ENCODE peak calls at places on chromosomes 13 and 19, in nine cellular contexts. O is right lobe of liver, M is esophagus squamous epithelium, A is upper lobe of left lung, F is IMR-90, W is H1, B is adrenal gland, Z is HCT116, G is A549. U is an unnamed sample.
A peak's percentile ranks its signal among the peaks of the same experiment; 100 is the strongest.

GRCh38 chr19:48302600-48302959 is 22.8 kb upstream of the EMP3 start:
- DNase-seq in Z (no peak), O (peak; percentile 27), G (no peak), W (no peak), M (no peak), F (no peak), B (no peak), A (no peak), U (no peak)

GRCh38 chr13:39688699-39689405 is 33.4 kb downstream of the COG6 start:
- DNase-seq in Z (no peak), A (no peak), W (no peak), M (no peak), F (peak; percentile 54), O (no peak), B (no peak), G (no peak), U (no peak)

GRCh38 chr19:7907544-7907943 is 3.9 kb downstream of the MAP2K7 start:
- DNase-seq in W (no peak), O (no peak), M (no peak), F (no peak), B (no peak), G (no peak), A (no peak), Z (no peak), U (no peak)

GRCh38 chr13:94415484-94415883 is 64.0 kb downstream of the DCT start:
- DNase-seq in B (no peak), Z (no peak), F (no peak), O (no peak), G (no peak), A (no peak), M (no peak), W (no peak), U (no peak)

GRCh38 chr13:110000534-110001345 is 214.4 kb upstream of the IRS2 start:
- DNase-seq in W (no peak), F (no peak), B (no peak), G (no peak), M (no peak), A (no peak), Z (no peak), O (no peak), U (no peak)

GRCh38 chr13:112840472-112841302 is 128.3 kb upstream of the MCF2L start:
- DNase-seq in B (no peak), F (no peak), G (no peak), A (no peak), Z (no peak), W (no peak), O (no peak), M (no peak), U (no peak)

GRCh38 chr13:73138967-73139491 is 80.2 kb downstream of the KLF5 start:
- DNase-seq in G (peak; percentile 6), A (no peak), F (no peak), O (no peak), W (no peak), B (no peak), M (no peak), Z (no peak), U (no peak)

GRCh38 chr19:49911381-49912145 is 14.9 kb upstream of the IL4I1 start:
- DNase-seq in F (peak; percentile 52), O (no peak), B (no peak), G (no peak), Z (no peak), A (no peak), W (no peak), M (no peak), U (no peak)

GRCh38 chr13:91576590-91576989 is 178.2 kb downstream of the GPC5 start:
- DNase-seq in M (no peak), F (no peak), G (no peak), A (no peak), O (no peak), Z (no peak), W (peak; percentile 23), B (no peak), U (no peak)

GRCh38 chr19:46271488-46272197 is 25.2 kb upstream of the HIF3A start:
- DNase-seq in O (no peak), G (peak; percentile 77), M (no peak), B (peak; percentile 22), W (no peak), A (no peak), F (peak; percentile 70), Z (no peak), U (no peak)

GRCh38 chr13:19173752-19174151 is 7.9 kb downstream of the TUBA3C start:
- DNase-seq in B (no peak), M (no peak), W (no peak), F (no peak), A (no peak), Z (no peak), G (no peak), O (no peak), U (no peak)

GRCh38 chr13:59374720-59375119 is 789.0 kb downstream of the DIAPH3 start:
- DNase-seq in O (no peak), M (no peak), A (no peak), F (no peak), Z (no peak), B (no peak), W (no peak), G (no peak), U (no peak)

GRCh38 chr13:43270043-43270830 is 246.9 kb downstream of the DNAJC15 start:
- DNase-seq in F (peak; percentile 34), Z (no peak), M (no peak), A (no peak), W (no peak), O (no peak), G (no peak), B (no peak), U (no peak)

GRCh38 chr19:5621945-5622464 is 571 bp downstream of the SAFB2 start:
- DNase-seq in O (peak; percentile 60), M (no peak), B (peak; percentile 39), F (no peak), W (no peak), G (no peak), Z (no peak), A (no peak), U (no peak)

GRCh38 chr13:50636007-50636704 is 207.3 kb downstream of the DLEU7 start:
- DNase-seq in F (no peak), A (no peak), Z (no peak), G (no peak), W (peak; percentile 27), O (no peak), B (peak; percentile 13), M (no peak), U (no peak)

GRCh38 chr13:103250071-103250470 is 183.9 kb upstream of the SLC10A2 start:
- DNase-seq in W (no peak), A (no peak), G (no peak), Z (no peak), M (no peak), B (no peak), O (no peak), F (no peak), U (no peak)

GRCh38 chr13:104140557-104140956 is 1074.3 kb upstream of the SLC10A2 start:
- DNase-seq in M (no peak), W (no peak), G (no peak), Z (peak; percentile 75), A (no peak), F (no peak), B (no peak), O (no peak), U (no peak)

GRCh38 chr19:47380559-47380958 is 31.4 kb downstream of the DHX34 start:
- DNase-seq in Z (no peak), M (no peak), A (no peak), B (no peak), F (no peak), W (no peak), O (no peak), G (no peak), U (no peak)

GRCh38 chr13:75369986-75370385 is 112.0 kb downstream of the TBC1D4 start:
- DNase-seq in Z (no peak), O (no peak), A (no peak), B (no peak), M (no peak), W (no peak), G (no peak), F (no peak), U (no peak)

GRCh38 chr19:34075661-34076091 is 96.6 kb upstream of the LSM14A start:
- DNase-seq in F (no peak), O (no peak), B (no peak), A (no peak), G (no peak), Z (no peak), M (no peak), W (no peak), U (no peak)

GRCh38 chr19:10927691-10928562 is 512 bp downstream of the YIPF2 start:
- DNase-seq in O (no peak), A (no peak), W (no peak), G (no peak), B (no peak), Z (no peak), F (no peak), M (no peak), U (no peak)

GRCh38 chr19:294819-295686 is 3.9 kb upstream of the PLPP2 start:
- DNase-seq in M (no peak), A (no peak), W (no peak), Z (no peak), G (peak; percentile 50), F (peak; percentile 12), O (no peak), B (peak; percentile 50), U (no peak)

DNA sequence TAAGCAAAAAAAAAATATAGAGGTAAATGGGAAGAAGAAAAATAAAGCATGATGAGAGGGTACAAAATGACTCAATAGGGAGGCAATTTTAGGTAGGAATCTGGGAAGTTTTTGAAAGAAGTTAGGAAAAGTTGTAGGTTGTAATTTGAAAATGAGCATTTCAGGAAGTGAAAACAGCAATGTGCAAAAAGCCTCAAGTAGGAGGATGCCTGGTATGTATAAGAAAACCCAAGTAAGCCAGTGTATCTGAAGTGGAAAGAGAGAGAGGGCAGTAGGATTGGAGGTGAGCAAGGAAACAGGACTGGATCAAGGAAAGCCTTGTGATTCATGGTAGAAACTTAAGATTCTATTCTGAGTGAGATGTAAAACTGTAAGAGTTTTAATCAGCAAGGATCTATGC is 121.6 kb upstream of the SPRY2 start:
- DNase-seq in O (no peak), F (no peak), M (no peak), A (no peak), W (no peak), B (no peak), G (no peak), Z (no peak), U (no peak)
- TF ChIP-seq POLR2A in O (no peak), F (no peak), M (no peak), A (no peak), W (no peak), B (no peak), G (no peak), Z (no peak), U (no peak)

GRCh38 chr19:12278713-12279112 is 16.0 kb downstream of the ZNF44 start:
- DNase-seq in Z (no peak), O (no peak), M (no peak), G (no peak), F (no peak), B (no peak), W (no peak), A (no peak), U (no peak)
- H3K9me3 ChIP-seq in Z (peaks cover 21% of the 10 kb centered on the region), O (peaks cover 7% of the 10 kb centered on the region), M (peaks cover 57% of the 10 kb centered on the region), G (peaks cover 11% of the 10 kb centered on the region), F (peaks cover 53% of the 10 kb centered on the region), B (no peaks in the 10 kb centered on the region), W (peaks cover 41% of the 10 kb centered on the region), A (peaks cover 45% of the 10 kb centered on the region), U (no peaks in the 10 kb centered on the region)

GRCh38 chr19:12890787-12891552 is at the start of gene GCDH:
- DNase-seq in A (peak; percentile 98), O (peak; percentile 98), Z (peak; percentile 98), G (peak; percentile 93), W (peak; percentile 98), B (peak; percentile 99), F (peak; percentile 98), M (peak; percentile 97), U (peak; percentile 96)
- TF ChIP-seq POLR2A in A (peak; percentile 69), O (peak; percentile 81), Z (no peak), G (peak; percentile 46), W (no peak), B (peak; percentile 18), F (no peak), M (peak; percentile 88), U (peak; percentile 63)

GRCh38 chr19:9500796-9501195 is 2.4 kb upstream of the ZNF560 start:
- DNase-seq in W (no peak), A (no peak), O (no peak), B (no peak), F (no peak), Z (no peak), M (no peak), G (no peak), U (no peak)
- H3K9me3 ChIP-seq in W (peaks cover 37% of the 10 kb centered on the region), A (peaks cover 37% of the 10 kb centered on the region), O (no peaks in the 10 kb centered on the region), B (no peaks in the 10 kb centered on the region), F (peaks cover 14% of the 10 kb centered on the region), Z (peaks cover 8% of the 10 kb centered on the region), M (peaks cover 58% of the 10 kb centered on the region), G (peaks cover 10% of the 10 kb centered on the region), U (peaks cover 100% of the 10 kb centered on the region)